ENCODE peak calls at places on chromosome 13, in seven cellular contexts. E is CD8-positive, alpha-beta T cell; X is cardiac fibroblast; G is uterus; K is GM10248; V is pancreas; L is ascending aorta. Q is an unnamed sample.

GRCh38 chr13:73341748-73342147 is 282.9 kb downstream of the KLF5 start:
- DNase-seq in L (no peak), K (no peak), X (peak; percentile 70), E (no peak), G (no peak), V (no peak), Q (no peak)

GRCh38 chr13:98577823-98578285 is 947 bp upstream of the STK24 start:
- DNase-seq in V (no peak), E (no peak), K (no peak), X (no peak), L (no peak), G (no peak), Q (no peak)

GRCh38 chr13:79987323-79987722 is 353.6 kb downstream of the SPRY2 start:
- DNase-seq in K (no peak), V (no peak), E (no peak), X (peak; percentile 79), L (no peak), G (no peak), Q (no peak)

GRCh38 chr13:42762251-42762650 is 19.1 kb upstream of the FAM216B start:
- DNase-seq in V (no peak), K (no peak), E (no peak), X (peak; percentile 77), G (no peak), L (no peak), Q (no peak)

GRCh38 chr13:27024062-27024461 is 147.5 kb downstream of the USP12 start:
- DNase-seq in K (no peak), E (no peak), V (no peak), L (no peak), X (no peak), G (no peak), Q (no peak)

GRCh38 chr13:100673831-100674362 is 698 bp downstream of the TMTC4 start:
- DNase-seq in X (peak; percentile 92), V (peak; percentile 75), K (peak; percentile 57), E (no peak), G (peak; percentile 67), L (no peak), Q (no peak)

GRCh38 chr13:44259045-44260042 is 114.3 kb upstream of the SERP2 start:
- DNase-seq in E (peak; percentile 26), L (peak; percentile 55), X (peak; percentile 47), K (peak; percentile 66), V (no peak), G (no peak), Q (no peak)

GRCh38 chr13:97068146-97068545 is 73.9 kb upstream of the OXGR1 start:
- DNase-seq in X (no peak), G (no peak), K (no peak), E (no peak), V (no peak), L (no peak), Q (no peak)

GRCh38 chr13:40585911-40586471 is 80.5 kb downstream of the FOXO1 start:
- DNase-seq in G (no peak), X (peak; percentile 50), K (no peak), V (no peak), L (no peak), E (no peak), Q (no peak)

GRCh38 chr13:47661076-47661475 is 340.0 kb downstream of the SUCLA2 start:
- DNase-seq in G (no peak), V (no peak), E (no peak), L (no peak), K (no peak), X (peak; percentile 65), Q (no peak)

GRCh38 chr13:51781246-51782022 is 22.5 kb downstream of the DHRS12 start:
- DNase-seq in X (peak; percentile 46), G (no peak), V (no peak), L (no peak), E (no peak), K (peak; percentile 48), Q (no peak)

GRCh38 chr13:35733832-35734231 is 257.3 kb upstream of the MAB21L1 start:
- DNase-seq in L (no peak), G (no peak), K (no peak), V (no peak), X (no peak), E (no peak), Q (no peak)

GRCh38 chr13:101202590-101202989 is 213.7 kb downstream of the NALCN start:
- DNase-seq in E (no peak), V (no peak), G (no peak), X (no peak), K (no peak), L (no peak), Q (no peak)

GRCh38 chr13:111393221-111393790 is 72.9 kb downstream of the TEX29 start:
- DNase-seq in G (no peak), K (no peak), V (no peak), X (no peak), E (no peak), L (no peak), Q (no peak)

DNA sequence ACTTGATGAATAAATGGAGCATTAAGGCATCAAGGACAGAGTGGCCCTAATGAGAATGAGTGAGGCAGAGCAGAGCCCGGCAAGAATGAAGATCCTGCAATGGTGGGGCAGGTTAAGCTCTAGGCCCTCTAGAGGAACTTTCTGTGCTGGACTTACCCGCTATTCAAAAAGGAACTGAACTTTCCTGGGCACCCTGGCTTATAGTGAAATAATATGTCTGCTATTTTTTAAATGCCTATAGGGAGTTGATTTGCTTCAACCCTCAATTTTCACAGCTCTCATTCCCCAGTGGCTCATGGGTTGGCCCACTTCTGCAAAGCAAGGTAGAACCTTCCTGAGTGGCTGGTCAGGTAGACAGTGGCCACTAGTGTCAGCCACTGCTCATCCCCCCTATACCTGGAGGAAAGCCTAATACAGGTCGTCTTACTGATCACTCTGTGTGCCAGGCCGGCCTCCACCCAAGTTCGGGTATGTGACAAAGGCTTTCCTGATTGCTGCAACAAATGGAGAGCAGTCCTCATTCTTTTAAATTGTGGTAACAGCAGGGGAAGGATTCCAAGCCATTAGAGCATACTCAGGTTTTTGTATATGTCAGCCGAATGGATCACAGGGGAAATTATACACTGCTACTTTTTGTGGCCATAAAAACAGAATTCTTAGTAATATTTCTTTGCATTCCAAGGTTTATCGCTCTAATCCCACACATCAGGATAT is 103.0 kb downstream of the KL start:
- DNase-seq in V (no peak), G (no peak), E (no peak), K (no peak), X (no peak), L (no peak), Q (no peak)
- TF ChIP-seq CTCF in V (no peak), G (no peak), E (no peak), K (no peak), X (no peak), L (no peak), Q (no peak)

GRCh38 chr13:53144826-53145225 is 116.2 kb downstream of the OLFM4 start:
- DNase-seq in E (no peak), V (no peak), K (no peak), L (no peak), X (no peak), G (no peak), Q (no peak)

GRCh38 chr13:53143757-53144320 is 115.2 kb downstream of the OLFM4 start:
- DNase-seq in G (no peak), K (no peak), L (no peak), X (no peak), E (no peak), V (no peak), Q (no peak)

GRCh38 chr13:53142301-53142700 is 113.7 kb downstream of the OLFM4 start:
- DNase-seq in V (no peak), L (no peak), X (peak; percentile 6), E (no peak), K (no peak), G (no peak), Q (no peak)

GRCh38 chr13:53138369-53139036 is 109.9 kb downstream of the OLFM4 start:
- DNase-seq in K (no peak), G (peak; percentile 64), X (peak; percentile 41), E (no peak), L (no peak), V (no peak), Q (no peak)

GRCh38 chr13:53141336-53141735 is 112.7 kb downstream of the OLFM4 start:
- DNase-seq in L (no peak), V (no peak), G (no peak), X (no peak), E (no peak), K (no peak), Q (no peak)
- TF ChIP-seq CTCF in L (no peak), V (no peak), G (no peak), X (no peak), E (no peak), K (no peak), Q (no peak)

GRCh38 chr13:113004126-113004525 is 35.1 kb downstream of the MCF2L start:
- DNase-seq in L (no peak), E (no peak), G (no peak), V (no peak), K (no peak), X (no peak), Q (no peak)

GRCh38 chr13:113000575-113000974 is 31.6 kb downstream of the MCF2L start:
- DNase-seq in K (no peak), E (no peak), V (no peak), G (no peak), L (no peak), X (no peak), Q (no peak)

GRCh38 chr13:113002891-113003290 is 33.9 kb downstream of the MCF2L start:
- DNase-seq in G (no peak), L (no peak), E (no peak), K (no peak), V (no peak), X (no peak), Q (no peak)

GRCh38 chr13:113001251-113002140 is 32.5 kb downstream of the MCF2L start:
- DNase-seq in V (peak; percentile 79), X (no peak), L (no peak), E (no peak), G (no peak), K (no peak), Q (no peak)

GRCh38 chr13:113002206-113002821 is 33.3 kb downstream of the MCF2L start:
- DNase-seq in X (no peak), V (peak; percentile 73), L (no peak), G (no peak), E (no peak), K (no peak), Q (no peak)
- TF ChIP-seq CTCF in X (no peak), V (peak; percentile 19), L (no peak), G (no peak), E (no peak), K (no peak), Q (no peak)

GRCh38 chr13:113092776-113093579 is 12.6 kb upstream of the F7 start:
- DNase-seq in K (no peak), X (no peak), V (no peak), L (no peak), E (no peak), G (no peak), Q (no peak)
- TF ChIP-seq CTCF in K (no peak), X (no peak), V (no peak), L (no peak), E (no peak), G (no peak), Q (no peak)